ENCODE peak calls at places on chromosomes 3 and 15, in eight cellular contexts. One of them, this sample, is unnamed.

GRCh38 chr15:91491131-91491950 is 362.2 kb upstream of the SLCO3A1 start:
- DNase-seq in NCI-H774: no peak
- DNase-seq in lower lobe of right lung: no peak
- DNase-seq in COR-L47: no peak
- DNase-seq in hippocampal formation: no peak
- DNase-seq in activated CD8-positive, alpha-beta memory T cell treated with anti-CD3 and anti-CD28 coated beads, Interleukin-2, amount 50 U/mL, for 4 hours: no peak
- DNase-seq in cardiac muscle cell: no peak
- DNase-seq in Right ventricle myocardium superior: no peak
- DNase-seq in this sample: peak

GRCh38 chr3:69306239-69307185 is 79.4 kb downstream of the FRMD4B start:
- DNase-seq in activated CD8-positive, alpha-beta memory T cell treated with anti-CD3 and anti-CD28 coated beads, Interleukin-2, amount 50 U/mL, for 4 hours: peak
- DNase-seq in cardiac muscle cell: peak
- DNase-seq in COR-L47: peak
- DNase-seq in hippocampal formation: peak
- DNase-seq in lower lobe of right lung: peak
- DNase-seq in Right ventricle myocardium superior: peak
- DNase-seq in NCI-H774: peak
- DNase-seq in this sample: peak

GRCh38 chr3:174097686-174098085 is 700.1 kb downstream of the NLGN1 start:
- DNase-seq in COR-L47: no peak
- DNase-seq in NCI-H774: no peak
- DNase-seq in hippocampal formation: no peak
- DNase-seq in cardiac muscle cell: no peak
- DNase-seq in activated CD8-positive, alpha-beta memory T cell treated with anti-CD3 and anti-CD28 coated beads, Interleukin-2, amount 50 U/mL, for 4 hours: no peak
- DNase-seq in Right ventricle myocardium superior: no peak
- DNase-seq in lower lobe of right lung: no peak
- DNase-seq in this sample: no peak

GRCh38 chr15:42544858-42545629 is 3.5 kb downstream of the LRRC57 start:
- DNase-seq in NCI-H774: no peak
- DNase-seq in hippocampal formation: no peak
- DNase-seq in COR-L47: no peak
- DNase-seq in Right ventricle myocardium superior: no peak
- DNase-seq in cardiac muscle cell: no peak
- DNase-seq in lower lobe of right lung: no peak
- DNase-seq in activated CD8-positive, alpha-beta memory T cell treated with anti-CD3 and anti-CD28 coated beads, Interleukin-2, amount 50 U/mL, for 4 hours: no peak
- DNase-seq in this sample: no peak

GRCh38 chr3:48467110-48467454 is 20.5 kb downstream of the ATRIP start:
- DNase-seq in hippocampal formation: no peak
- DNase-seq in Right ventricle myocardium superior: no peak
- DNase-seq in NCI-H774: no peak
- DNase-seq in COR-L47: no peak
- DNase-seq in cardiac muscle cell: no peak
- DNase-seq in lower lobe of right lung: no peak
- DNase-seq in activated CD8-positive, alpha-beta memory T cell treated with anti-CD3 and anti-CD28 coated beads, Interleukin-2, amount 50 U/mL, for 4 hours: no peak
- DNase-seq in this sample: no peak

GRCh38 chr3:194423317-194423716 is 24.3 kb upstream of the GP5 start:
- DNase-seq in cardiac muscle cell: peak
- DNase-seq in lower lobe of right lung: no peak
- DNase-seq in NCI-H774: peak
- DNase-seq in COR-L47: no peak
- DNase-seq in Right ventricle myocardium superior: no peak
- DNase-seq in activated CD8-positive, alpha-beta memory T cell treated with anti-CD3 and anti-CD28 coated beads, Interleukin-2, amount 50 U/mL, for 4 hours: no peak
- DNase-seq in hippocampal formation: no peak
- DNase-seq in this sample: no peak

GRCh38 chr3:21752749-21753347 is 1.8 kb upstream of the ZNF385D start:
- DNase-seq in NCI-H774: peak
- DNase-seq in Right ventricle myocardium superior: no peak
- DNase-seq in COR-L47: no peak
- DNase-seq in lower lobe of right lung: no peak
- DNase-seq in activated CD8-positive, alpha-beta memory T cell treated with anti-CD3 and anti-CD28 coated beads, Interleukin-2, amount 50 U/mL, for 4 hours: no peak
- DNase-seq in hippocampal formation: no peak
- DNase-seq in cardiac muscle cell: peak
- DNase-seq in this sample: peak

GRCh38 chr15:41482478-41482877 is 11.2 kb upstream of the ITPKA start:
- DNase-seq in COR-L47: no peak
- DNase-seq in cardiac muscle cell: no peak
- DNase-seq in NCI-H774: no peak
- DNase-seq in Right ventricle myocardium superior: no peak
- DNase-seq in activated CD8-positive, alpha-beta memory T cell treated with anti-CD3 and anti-CD28 coated beads, Interleukin-2, amount 50 U/mL, for 4 hours: no peak
- DNase-seq in hippocampal formation: no peak
- DNase-seq in lower lobe of right lung: no peak
- DNase-seq in this sample: no peak

GRCh38 chr3:126607214-126607908 is 47.6 kb downstream of the TXNRD3 start:
- DNase-seq in hippocampal formation: no peak
- DNase-seq in Right ventricle myocardium superior: no peak
- DNase-seq in lower lobe of right lung: no peak
- DNase-seq in activated CD8-positive, alpha-beta memory T cell treated with anti-CD3 and anti-CD28 coated beads, Interleukin-2, amount 50 U/mL, for 4 hours: peak
- DNase-seq in cardiac muscle cell: no peak
- DNase-seq in NCI-H774: no peak
- DNase-seq in COR-L47: no peak
- DNase-seq in this sample: no peak

GRCh38 chr3:196726788-196727675 is 12.6 kb upstream of the PAK2 start:
- DNase-seq in COR-L47: no peak
- DNase-seq in activated CD8-positive, alpha-beta memory T cell treated with anti-CD3 and anti-CD28 coated beads, Interleukin-2, amount 50 U/mL, for 4 hours: no peak
- DNase-seq in lower lobe of right lung: no peak
- DNase-seq in cardiac muscle cell: no peak
- DNase-seq in Right ventricle myocardium superior: no peak
- DNase-seq in NCI-H774: no peak
- DNase-seq in hippocampal formation: no peak
- DNase-seq in this sample: no peak

This sample was measured in MM.1S.